ENCODE peak calls at places on chromosomes 16 and 17, in four cellular contexts. K, E, L and V are unnamed samples.

GRCh38 chr17:81510798-81511549 is 1.6 kb downstream of the ACTG1 start:
- DNase-seq in L (no peak), E (no peak), K (no peak), V (no peak)

GRCh38 chr16:55622930-55623561 is 32.7 kb upstream of the SLC6A2 start:
- DNase-seq in E (peak), L (peak), K (no peak), V (peak)

GRCh38 chr17:80815151-80815561 is 176.5 kb upstream of the CHMP6 start:
- DNase-seq in E (no peak), L (no peak), K (no peak), V (no peak)

GRCh38 chr17:81551458-81552243 is 502 bp downstream of the FAAP100 start:
- DNase-seq in E (no peak), K (no peak), L (peak), V (no peak)

GRCh38 chr16:23131841-23132576 is 17.2 kb downstream of the USP31 start:
- DNase-seq in K (no peak), E (no peak), L (no peak), V (no peak)

GRCh38 chr16:89460556-89460955 is 29.8 kb downstream of the ANKRD11 start:
- DNase-seq in K (no peak), L (no peak), E (no peak), V (no peak)

GRCh38 chr16:68629315-68629900 is 15.7 kb upstream of the CDH3 start:
- DNase-seq in L (no peak), K (no peak), E (no peak), V (no peak)

GRCh38 chr17:81888988-81889595 is 2.3 kb downstream of the ALYREF start:
- DNase-seq in L (no peak), K (no peak), E (no peak), V (no peak)

GRCh38 chr16:86240716-86241363 is 269.5 kb upstream of the FOXF1 start:
- DNase-seq in L (no peak), E (peak), K (no peak), V (no peak)

GRCh38 chr16:28905800-28906372 is 19.2 kb downstream of the RABEP2 start:
- DNase-seq in E (no peak), L (no peak), K (no peak), V (no peak)

GRCh38 chr17:35460354-35460851 is 11.8 kb upstream of the SLFN13 start:
- DNase-seq in E (peak), L (peak), K (peak), V (peak)

GRCh38 chr17:32111141-32111771 is 31.0 kb upstream of the RHOT1 start:
- DNase-seq in K (no peak), L (peak), E (peak), V (no peak)

GRCh38 chr17:15261818-15262290 is 3.3 kb downstream of the PMP22 start:
- DNase-seq in E (peak), L (no peak), K (no peak), V (no peak)

GRCh38 chr17:7888184-7888920 is at the start of gene CHD3:
- DNase-seq in L (peak), K (no peak), E (no peak), V (no peak)

GRCh38 chr16:23905027-23905426 is 69.2 kb downstream of the PRKCB start:
- DNase-seq in L (no peak), E (no peak), K (no peak), V (no peak)

GRCh38 chr17:44972953-44973352 is 4.8 kb upstream of the C1QL1 start:
- DNase-seq in E (no peak), L (no peak), K (no peak), V (no peak)

GRCh38 chr17:33901085-33901484 is 354.0 kb upstream of the CCL2 start:
- DNase-seq in L (no peak), E (no peak), K (no peak), V (no peak)

GRCh38 chr17:75738218-75738802 is 17.1 kb downstream of the ITGB4 start:
- DNase-seq in L (peak), E (no peak), K (no peak), V (no peak)

GRCh38 chr17:6145946-6146345 is 75.8 kb downstream of the WSCD1 start:
- DNase-seq in L (no peak), E (no peak), K (no peak), V (no peak)

GRCh38 chr16:86833136-86833535 is 254.8 kb downstream of the FOXL1 start:
- DNase-seq in L (no peak), E (no peak), K (no peak), V (no peak)

GRCh38 chr17:4998666-4999428 is 1.1 kb downstream of the KIF1C start:
- DNase-seq in K (no peak), E (peak), L (no peak), V (no peak)

GRCh38 chr17:4734857-4735475 is 3.7 kb downstream of the MED11 start:
- DNase-seq in E (no peak), L (no peak), K (no peak), V (no peak)

GRCh38 chr16:69595127-69596036 is 29.6 kb downstream of the NFAT5 start:
- DNase-seq in K (no peak), L (peak), E (no peak), V (no peak)

GRCh38 chr16:13332713-13333255 is 431.4 kb downstream of the SHISA9 start:
- DNase-seq in L (no peak), K (no peak), E (no peak), V (no peak)

GRCh38 chr17:77472837-77473214 is 332.1 kb downstream of the SEC14L1 start:
- DNase-seq in E (no peak), L (no peak), K (no peak), V (no peak)

GRCh38 chr17:77468897-77469296 is 328.1 kb downstream of the SEC14L1 start:
- DNase-seq in K (no peak), E (no peak), L (no peak), V (no peak)

GRCh38 chr17:77471984-77472836 is 331.4 kb downstream of the SEC14L1 start:
- DNase-seq in K (no peak), L (peak), E (no peak), V (no peak)

GRCh38 chr17:77470330-77470786 is 329.6 kb downstream of the SEC14L1 start:
- DNase-seq in E (no peak), L (no peak), K (no peak), V (no peak)

GRCh38 chr17:77470800-77471733 is 330.3 kb downstream of the SEC14L1 start:
- DNase-seq in E (no peak), L (peak), K (no peak), V (peak)
- TF ChIP-seq EGR1 in E (no peak), L (peak), K (no peak), V (no peak)

GRCh38 chr17:304461-304860 is 48.1 kb downstream of the RPH3AL start:
- DNase-seq in K (no peak), L (no peak), E (peak), V (no peak)
- TF ChIP-seq JUND in K (no peak), L (no peak), E (no peak), V (no peak)

DNA sequence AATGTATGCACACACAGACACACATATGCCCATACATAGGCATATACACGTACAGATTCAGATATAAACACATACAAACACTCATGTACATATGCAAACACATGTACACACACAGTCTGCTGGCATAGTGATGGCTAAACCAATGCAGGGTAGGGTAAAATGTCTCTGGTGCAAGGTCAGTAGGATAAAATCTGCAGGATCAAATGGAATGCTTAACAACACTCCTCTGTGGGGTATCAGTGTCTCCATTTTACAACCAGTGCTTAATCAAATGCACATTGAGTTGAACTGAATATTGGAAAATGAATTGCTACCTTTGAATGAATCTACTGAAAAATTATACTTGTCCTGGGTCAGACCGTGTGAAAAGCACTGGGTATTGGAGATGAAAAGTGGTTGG is 314.6 kb downstream of the HAPSTR1 start:
- DNase-seq in E (no peak), K (no peak), L (no peak), V (no peak)
- TF ChIP-seq EGR1 in E (no peak), K (no peak), L (no peak), V (no peak)

DNA sequence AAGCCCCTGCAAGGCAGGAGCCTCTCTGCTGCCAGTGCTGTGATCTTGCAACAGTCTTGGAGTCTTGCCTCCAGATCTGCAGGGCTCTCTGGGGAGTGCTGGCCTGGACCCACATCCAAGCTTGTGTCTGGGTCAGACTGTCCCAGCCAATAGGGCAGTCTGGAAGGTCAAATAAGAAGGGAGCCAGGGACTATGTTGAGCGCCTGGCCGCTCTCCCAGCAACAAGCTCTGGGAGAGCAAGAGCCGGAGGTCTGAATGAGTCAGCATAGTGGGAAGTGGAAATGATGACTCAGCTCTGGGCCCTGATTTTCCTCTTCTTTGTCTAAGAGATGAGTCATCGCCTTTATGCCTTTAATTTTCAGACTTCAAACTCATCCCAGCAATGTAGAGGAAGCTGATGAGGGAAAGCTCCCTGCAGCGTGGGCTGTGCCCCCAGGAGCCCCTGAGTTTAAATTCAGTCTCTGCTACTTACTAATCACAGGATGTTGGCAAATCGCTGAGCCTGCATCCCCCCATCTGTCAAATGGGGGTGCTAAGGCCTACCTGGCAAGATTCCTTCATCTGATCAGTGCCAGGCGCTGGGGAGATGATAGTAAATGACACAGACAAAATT is 43.6 kb upstream of the HAPSTR1 start:
- DNase-seq in E (peak), L (peak), K (peak), V (peak)
- TF ChIP-seq JUND in E (peak), L (peak), K (peak), V (peak)

GRCh38 chr17:39236383-39236927 is 10.7 kb upstream of the STAC2 start:
- DNase-seq in K (no peak), L (no peak), E (no peak), V (no peak)
- TF ChIP-seq EGR1 in K (no peak), L (no peak), E (no peak), V (no peak)